ENCODE peak calls at places on chromosome 1, in five cellular contexts. F is germinal center; X is NCI-H1092 treated with DMSO at 0.1 percent for 48 hours; A is IMR-90; M is stimulated activated CD4-positive, alpha-beta T cell treated with anti-CD3 and anti-CD28 coated beads, Interleukin-1b, Interleukin-23, amount 100 ng/mL, for 4 hours. P is an unnamed sample.

GRCh38 chr1:184260382-184260781 is 126.4 kb upstream of the C1orf21 start:
- DNase-seq in F (no peak), A (peak; percentile 83), X (no peak), M (no peak), P (peak; percentile 48)

GRCh38 chr1:21534674-21535378 is 25.6 kb downstream of the ALPL start:
- DNase-seq in X (peak; percentile 61), M (no peak), A (peak; percentile 77), F (peak; percentile 78), P (peak; percentile 68)

GRCh38 chr1:147772540-147772939 is 12.1 kb upstream of the GJA5 start:
- DNase-seq in F (no peak), A (no peak), X (no peak), M (no peak), P (peak; percentile 4)

GRCh38 chr1:44348046-44348628 is 6.9 kb downstream of the ERI3 start:
- DNase-seq in A (no peak), X (no peak), M (no peak), F (no peak), P (no peak)

GRCh38 chr1:232473319-232473718 is 156.6 kb downstream of the SIPA1L2 start:
- DNase-seq in A (peak; percentile 66), M (no peak), X (no peak), F (no peak), P (peak; percentile 62)

GRCh38 chr1:204188959-204189639 is 7.2 kb downstream of the KISS1 start:
- DNase-seq in A (no peak), X (no peak), F (no peak), M (no peak), P (no peak)

GRCh38 chr1:209202826-209203439 is 380.6 kb upstream of the CAMK1G start:
- DNase-seq in A (peak; percentile 64), X (peak; percentile 61), F (peak; percentile 33), M (no peak), P (peak; percentile 60)

GRCh38 chr1:225712391-225712790 is 59.5 kb upstream of the ENAH start:
- DNase-seq in A (no peak), F (no peak), X (no peak), M (no peak), P (peak; percentile 77)

GRCh38 chr1:53341521-53341895 is 13.6 kb upstream of the LRP8 start:
- DNase-seq in X (no peak), A (no peak), F (no peak), M (no peak), P (no peak)

GRCh38 chr1:83985048-83985447 is 13.9 kb downstream of the TTLL7 start:
- DNase-seq in X (no peak), M (no peak), F (no peak), A (no peak), P (no peak)

GRCh38 chr1:12157366-12158231 is 9.2 kb upstream of the TNFRSF1B start:
- DNase-seq in M (peak; percentile 41), F (no peak), A (no peak), X (no peak), P (no peak)

GRCh38 chr1:218739426-218739825 is 394.3 kb downstream of the TGFB2 start:
- DNase-seq in F (no peak), X (no peak), A (peak; percentile 58), M (no peak), P (peak; percentile 65)

GRCh38 chr1:200095057-200095577 is 67.6 kb downstream of the NR5A2 start:
- DNase-seq in X (no peak), F (no peak), M (no peak), A (no peak), P (no peak)

GRCh38 chr1:168390261-168390660 is 109.6 kb downstream of the TBX19 start:
- DNase-seq in M (no peak), X (no peak), A (no peak), F (no peak), P (no peak)

GRCh38 chr1:179800481-179800880 is 57.4 kb downstream of the FAM163A start:
- DNase-seq in X (no peak), F (no peak), A (no peak), M (no peak), P (no peak)

GRCh38 chr1:212700597-212700891 is 904 bp upstream of the BATF3 start:
- DNase-seq in M (no peak), X (no peak), A (no peak), F (no peak), P (peak; percentile 11)

GRCh38 chr1:167060141-167061072 is 29.8 kb downstream of the GPA33 start:
- DNase-seq in F (no peak), X (no peak), M (no peak), A (no peak), P (no peak)

GRCh38 chr1:240021709-240022108 is 70.0 kb upstream of the FMN2 start:
- DNase-seq in M (no peak), X (no peak), F (no peak), A (no peak), P (no peak)

GRCh38 chr1:8742022-8742924 is 75.2 kb downstream of the RERE start:
- DNase-seq in X (no peak), F (no peak), A (no peak), M (no peak), P (no peak)

GRCh38 chr1:198179556-198179981 is 22.8 kb downstream of the NEK7 start:
- DNase-seq in F (no peak), A (peak; percentile 74), M (no peak), X (no peak), P (peak; percentile 72)

GRCh38 chr1:61782771-61783170 is 40.5 kb downstream of the PATJ start:
- DNase-seq in F (no peak), X (no peak), M (peak; percentile 30), A (no peak), P (no peak)

GRCh38 chr1:11462224-11462923 is 16.6 kb upstream of the DISP3 start:
- DNase-seq in M (no peak), F (no peak), A (no peak), X (no peak), P (no peak)

GRCh38 chr1:56644941-56645662 is at the start of gene PRKAA2:
- DNase-seq in A (peak; percentile 12), F (peak; percentile 35), M (no peak), X (peak; percentile 34), P (no peak)

GRCh38 chr1:235022341-235023196 is 106.1 kb downstream of the TOMM20 start:
- DNase-seq in X (no peak), A (peak; percentile 22), F (no peak), M (no peak), P (peak; percentile 51)

GRCh38 chr1:204617256-204618147 is 68.0 kb downstream of the LRRN2 start:
- DNase-seq in F (no peak), M (no peak), A (no peak), X (no peak), P (no peak)

P was measured in fibroblast of villous mesenchyme.